ENCODE peak calls at places on chromosomes 3 and 15, in seven cellular contexts. E is MCF 10A, U is esophagus squamous epithelium, X is epithelial cell of esophagus, K is AG04450, W is psoas muscle, D is AG10803. I is an unnamed sample.

GRCh38 chr15:29838352-29839010 is 16.2 kb upstream of the TJP1 start:
- DNase-seq in E (no peak), U (no peak), X (peak; percentile 88), K (no peak), W (no peak), D (no peak), I (no peak)

GRCh38 chr3:192571197-192571791 is 156.0 kb downstream of the FGF12 start:
- DNase-seq in E (peak; percentile 74), U (no peak), X (peak; percentile 59), K (peak; percentile 6), W (peak; percentile 60), D (peak; percentile 40), I (no peak)

GRCh38 chr15:70241561-70242320 is 144.0 kb upstream of the TLE3 start:
- DNase-seq in E (no peak), U (no peak), X (no peak), K (no peak), W (no peak), D (no peak), I (no peak)

GRCh38 chr3:2772803-2773202 is 337.4 kb downstream of the IL5RA start:
- DNase-seq in E (no peak), U (no peak), X (no peak), K (no peak), W (no peak), D (no peak), I (no peak)

GRCh38 chr15:55230953-55231352 is 34.2 kb upstream of the RSL24D1 start:
- DNase-seq in E (no peak), U (no peak), X (no peak), K (no peak), W (no peak), D (no peak), I (no peak)

GRCh38 chr3:32856355-32856889 is 38.6 kb downstream of the TRIM71 start:
- DNase-seq in E (peak; percentile 18), U (no peak), X (no peak), K (no peak), W (no peak), D (no peak), I (no peak)

GRCh38 chr3:196431193-196432136 is 762 bp downstream of the UBXN7 start:
- DNase-seq in E (peak; percentile 55), U (no peak), X (peak; percentile 62), K (no peak), W (peak; percentile 45), D (peak; percentile 58), I (peak; percentile 87)

GRCh38 chr3:9183811-9184463 is 65.5 kb downstream of the SRGAP3 start:
- DNase-seq in E (no peak), U (no peak), X (peak; percentile 24), K (no peak), W (no peak), D (no peak), I (peak; percentile 65)

GRCh38 chr3:187989458-187990153 is 164.4 kb upstream of the LPP start:
- DNase-seq in E (no peak), U (no peak), X (no peak), K (no peak), W (no peak), D (no peak), I (peak; percentile 69)

GRCh38 chr3:12312010-12312409 is 23.1 kb downstream of the PPARG start:
- DNase-seq in E (no peak), U (no peak), X (peak; percentile 27), K (no peak), W (no peak), D (no peak), I (no peak)

GRCh38 chr15:99421172-99421656 is 144.6 kb upstream of the MEF2A start:
- DNase-seq in E (peak; percentile 22), U (no peak), X (peak; percentile 30), K (no peak), W (no peak), D (no peak), I (no peak)

GRCh38 chr3:127836004-127836882 is 13.9 kb upstream of the MGLL start:
- DNase-seq in E (no peak), U (no peak), X (no peak), K (no peak), W (no peak), D (no peak), I (peak; percentile 30)

GRCh38 chr3:65971281-65972252 is 67.2 kb downstream of the MAGI1 start:
- DNase-seq in E (no peak), U (no peak), X (no peak), K (no peak), W (no peak), D (no peak), I (no peak)

GRCh38 chr3:195803309-195803908 is 8.3 kb downstream of the MUC4 start:
- DNase-seq in E (no peak), U (no peak), X (no peak), K (peak; percentile 11), W (no peak), D (peak; percentile 34), I (peak; percentile 30)

GRCh38 chr3:157155591-157155990 is 4.4 kb downstream of the CCNL1 start:
- DNase-seq in E (no peak), U (no peak), X (no peak), K (no peak), W (no peak), D (no peak), I (no peak)

GRCh38 chr15:68052431-68052830 is 1.7 kb upstream of the PIAS1 start:
- DNase-seq in E (no peak), U (no peak), X (peak; percentile 58), K (no peak), W (no peak), D (no peak), I (no peak)

GRCh38 chr15:60655252-60655651 is 176.3 kb upstream of the ICE2 start:
- DNase-seq in E (no peak), U (no peak), X (no peak), K (no peak), W (no peak), D (no peak), I (no peak)

GRCh38 chr15:67025719-67026118 is 39.7 kb upstream of the SMAD3 start:
- DNase-seq in E (peak; percentile 94), U (no peak), X (no peak), K (no peak), W (peak; percentile 56), D (peak; percentile 67), I (no peak)

I was measured in H7.